ENCODE peak calls at places on chromosomes 11 and 22, in eight cellular contexts. J, A, O, F, R, X, S and M are unnamed samples.
A peak's percentile ranks its signal among the peaks of the same experiment; 100 is the strongest.

GRCh38 chr22:23163665-23164064 is 16.6 kb upstream of the BCR start:
- DNase-seq in J (no peak), A (no peak), O (peak; percentile 69), F (no peak), R (no peak), X (no peak), S (no peak), M (peak; percentile 63)

GRCh38 chr11:129283141-129283540 is 91.0 kb upstream of the ARHGAP32 start:
- DNase-seq in J (peak; percentile 52), A (peak; percentile 76), O (no peak), F (no peak), R (peak; percentile 63), X (peak; percentile 40), S (no peak), M (no peak)

GRCh38 chr11:68445531-68446035 is 15.0 kb upstream of the PPP6R3 start:
- DNase-seq in J (no peak), A (no peak), O (no peak), F (no peak), R (no peak), X (no peak), S (no peak), M (no peak)

GRCh38 chr22:36465232-36466021 is 16.0 kb downstream of the TXN2 start:
- DNase-seq in J (peak; percentile 89), A (peak; percentile 94), O (peak; percentile 92), F (peak; percentile 79), R (peak; percentile 97), X (peak; percentile 86), S (peak; percentile 4), M (peak; percentile 72)

GRCh38 chr11:22244986-22245592 is 52.2 kb downstream of the ANO5 start:
- DNase-seq in J (peak; percentile 47), A (peak; percentile 12), O (peak; percentile 25), F (peak; percentile 1), R (peak; percentile 29), X (peak; percentile 3), S (peak; percentile 24), M (peak; percentile 60)

GRCh38 chr11:95074806-95075563 is 8.3 kb downstream of the SRSF8 start:
- DNase-seq in J (peak; percentile 86), A (no peak), O (peak; percentile 48), F (no peak), R (peak; percentile 36), X (no peak), S (no peak), M (peak; percentile 12)

GRCh38 chr11:77874206-77874605 is 53.3 kb downstream of the AAMDC start:
- DNase-seq in J (no peak), A (no peak), O (no peak), F (no peak), R (no peak), X (no peak), S (no peak), M (no peak)

GRCh38 chr22:37566329-37566837 is 6.1 kb downstream of the CDC42EP1 start:
- DNase-seq in J (no peak), A (no peak), O (no peak), F (no peak), R (no peak), X (no peak), S (peak; percentile 68), M (no peak)

GRCh38 chr11:27291954-27292641 is 70.9 kb downstream of the CCDC34 start:
- DNase-seq in J (peak; percentile 43), A (no peak), O (peak; percentile 21), F (no peak), R (peak; percentile 4), X (no peak), S (no peak), M (no peak)

GRCh38 chr11:62678770-62679696 is at the start of gene UBXN1:
- DNase-seq in J (peak; percentile 89), A (peak; percentile 83), O (peak; percentile 86), F (peak; percentile 89), R (peak; percentile 74), X (peak; percentile 79), S (peak; percentile 92), M (peak; percentile 95)

GRCh38 chr11:62677709-62678108 is 1.2 kb downstream of the UBXN1 start:
- DNase-seq in J (no peak), A (no peak), O (no peak), F (no peak), R (no peak), X (no peak), S (no peak), M (no peak)

GRCh38 chr11:62678433-62678769 is 472 bp downstream of the UBXN1 start:
- DNase-seq in J (no peak), A (no peak), O (no peak), F (no peak), R (no peak), X (no peak), S (no peak), M (no peak)

GRCh38 chr11:62682518-62682917 is 3.6 kb upstream of the UBXN1 start:
- DNase-seq in J (no peak), A (no peak), O (no peak), F (no peak), R (no peak), X (no peak), S (no peak), M (no peak)

GRCh38 chr11:62680825-62681240 is 2.0 kb upstream of the UBXN1 start:
- DNase-seq in J (peak; percentile 47), A (peak; percentile 57), O (no peak), F (peak; percentile 84), R (peak; percentile 62), X (peak; percentile 69), S (peak; percentile 73), M (peak; percentile 92)
- TF ChIP-seq CTCF in J (peak; percentile 50), A (peak; percentile 66), O (peak; percentile 58), F (peak; percentile 42), R (peak; percentile 77), X (peak; percentile 71), S (peak; percentile 38), M (peak; percentile 68)

GRCh38 chr22:20027966-20028854 is 7.3 kb downstream of the TANGO2 start:
- DNase-seq in J (no peak), A (no peak), O (no peak), F (no peak), R (no peak), X (no peak), S (no peak), M (peak; percentile 41)
- TF ChIP-seq CTCF in J (no peak), A (peak; percentile 49), O (peak; percentile 19), F (no peak), R (peak; percentile 73), X (peak; percentile 45), S (no peak), M (peak; percentile 44)

DNA sequence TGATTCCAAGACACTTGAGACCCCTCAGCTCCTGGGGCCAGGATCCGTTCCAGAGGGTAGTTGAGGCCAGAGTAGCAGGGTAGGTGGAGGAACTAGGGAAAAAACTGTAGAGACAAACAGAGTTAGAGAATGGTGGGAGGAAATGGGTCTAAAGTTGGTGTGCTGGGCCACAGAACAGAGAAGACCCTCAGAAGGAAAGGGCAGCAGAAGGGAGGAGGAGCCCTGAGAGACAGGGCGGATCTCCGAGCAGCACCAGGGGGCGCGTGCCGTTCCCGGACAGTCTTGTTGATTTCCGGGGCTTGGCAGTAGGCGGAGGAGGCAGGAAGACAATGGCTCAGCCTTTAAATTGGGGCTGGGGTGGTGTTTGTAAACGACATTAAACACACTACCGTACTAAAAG is 2.4 kb upstream of the CECR2 start:
- DNase-seq in J (no peak), A (no peak), O (no peak), F (no peak), R (no peak), X (no peak), S (peak; percentile 54), M (peak; percentile 53)
- TF ChIP-seq CTCF in J (no peak), A (no peak), O (no peak), F (no peak), R (peak; percentile 41), X (no peak), S (no peak), M (peak; percentile 60)

GRCh38 chr22:45270095-45271020 is 14.4 kb upstream of the UPK3A start:
- DNase-seq in J (no peak), A (no peak), O (no peak), F (no peak), R (no peak), X (no peak), S (no peak), M (no peak)
- TF ChIP-seq CTCF in J (no peak), A (no peak), O (no peak), F (no peak), R (no peak), X (no peak), S (no peak), M (no peak)

GRCh38 chr22:46651316-46651715 is 31.1 kb downstream of the GRAMD4 start:
- DNase-seq in J (no peak), A (no peak), O (no peak), F (no peak), R (no peak), X (no peak), S (no peak), M (no peak)

GRCh38 chr22:46652930-46653331 is 32.7 kb downstream of the GRAMD4 start:
- DNase-seq in J (no peak), A (no peak), O (no peak), F (no peak), R (no peak), X (no peak), S (no peak), M (peak; percentile 56)

GRCh38 chr22:46652081-46652929 is 32.1 kb downstream of the GRAMD4 start:
- DNase-seq in J (no peak), A (no peak), O (peak; percentile 79), F (no peak), R (no peak), X (no peak), S (no peak), M (peak; percentile 44)

GRCh38 chr22:46649176-46650077 is 29.2 kb downstream of the GRAMD4 start:
- DNase-seq in J (peak; percentile 39), A (no peak), O (peak; percentile 74), F (peak; percentile 15), R (no peak), X (no peak), S (no peak), M (peak; percentile 86)

GRCh38 chr22:46650078-46650810 is 30.1 kb downstream of the GRAMD4 start:
- DNase-seq in J (no peak), A (no peak), O (no peak), F (no peak), R (no peak), X (no peak), S (no peak), M (no peak)
- TF ChIP-seq CTCF in J (no peak), A (no peak), O (no peak), F (no peak), R (no peak), X (no peak), S (no peak), M (no peak)

DNA sequence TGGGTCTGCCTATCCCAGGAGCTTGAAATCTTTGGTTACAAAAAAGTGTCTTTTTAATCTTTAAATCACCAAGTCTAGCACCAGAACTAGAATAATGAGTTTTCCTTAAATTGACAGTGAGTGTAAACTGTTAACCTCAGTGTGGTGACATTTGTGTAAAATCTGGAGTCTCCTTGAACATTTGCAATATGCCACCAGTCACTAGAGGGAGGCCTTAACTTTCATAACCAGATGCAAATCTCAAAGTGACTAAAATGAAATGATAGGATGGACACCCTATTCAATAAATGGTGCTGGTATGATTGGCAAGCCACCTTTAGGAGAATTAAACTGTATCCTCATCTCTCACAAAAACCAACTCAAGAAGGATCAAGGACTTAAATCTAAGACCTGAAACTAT is 8.3 kb upstream of the SCGB1D2 start:
- DNase-seq in J (no peak), A (no peak), O (no peak), F (no peak), R (no peak), X (no peak), S (no peak), M (no peak)
- TF ChIP-seq CTCF in J (no peak), A (peak; percentile 33), O (no peak), F (no peak), R (peak; percentile 24), X (no peak), S (no peak), M (peak; percentile 8)